ENCODE peak calls at places on chromosomes 5 and 9, in nine cellular contexts. One of them, this sample, is unnamed. For H3K4me1, the result is how much of the 10 kb centered on the place peaks cover.

GRCh38 chr5:113278976-113279375 is 155.8 kb downstream of the TSSK1B start:
- DNase-seq in OCI-LY7: no peak
- DNase-seq in uterus: no peak
- DNase-seq in tibial artery: no peak
- DNase-seq in Panc1: no peak
- DNase-seq in ovary: no peak
- DNase-seq in HCT116: no peak
- DNase-seq in lower lobe of right lung: no peak
- DNase-seq in stomach: no peak
- DNase-seq in this sample: no peak

GRCh38 chr9:121826711-121827110 is 175.3 kb downstream of the DAB2IP start:
- DNase-seq in OCI-LY7: no peak
- DNase-seq in uterus: no peak
- DNase-seq in tibial artery: no peak
- DNase-seq in Panc1: no peak
- DNase-seq in ovary: no peak
- DNase-seq in HCT116: no peak
- DNase-seq in lower lobe of right lung: no peak
- DNase-seq in stomach: no peak
- DNase-seq in this sample: no peak

GRCh38 chr5:15092801-15093200 is 221.2 kb upstream of the ANKH start:
- DNase-seq in OCI-LY7: no peak
- DNase-seq in uterus: no peak
- DNase-seq in tibial artery: no peak
- DNase-seq in Panc1: no peak
- DNase-seq in ovary: no peak
- DNase-seq in HCT116: no peak
- DNase-seq in lower lobe of right lung: no peak
- DNase-seq in stomach: no peak
- DNase-seq in this sample: no peak

GRCh38 chr9:130128782-130129424 is 43.3 kb upstream of the NCS1 start:
- DNase-seq in OCI-LY7: no peak
- DNase-seq in uterus: no peak
- DNase-seq in tibial artery: peak
- DNase-seq in Panc1: no peak
- DNase-seq in ovary: peak
- DNase-seq in HCT116: no peak
- DNase-seq in lower lobe of right lung: peak
- DNase-seq in stomach: no peak
- DNase-seq in this sample: peak

GRCh38 chr9:134880484-134881312 is at the start of gene FCN2:
- DNase-seq in OCI-LY7: no peak
- DNase-seq in uterus: no peak
- DNase-seq in tibial artery: no peak
- DNase-seq in Panc1: no peak
- DNase-seq in ovary: no peak
- DNase-seq in HCT116: no peak
- DNase-seq in lower lobe of right lung: no peak
- DNase-seq in stomach: no peak
- DNase-seq in this sample: peak

GRCh38 chr9:120151806-120152205 is 428.2 kb downstream of the CDK5RAP2 start:
- DNase-seq in OCI-LY7: no peak
- DNase-seq in uterus: no peak
- DNase-seq in tibial artery: no peak
- DNase-seq in Panc1: no peak
- DNase-seq in ovary: no peak
- DNase-seq in HCT116: no peak
- DNase-seq in lower lobe of right lung: no peak
- DNase-seq in stomach: no peak
- DNase-seq in this sample: no peak

GRCh38 chr5:155150012-155150411 is 136.5 kb downstream of the KIF4B start:
- DNase-seq in OCI-LY7: peak
- DNase-seq in uterus: no peak
- DNase-seq in tibial artery: no peak
- DNase-seq in Panc1: no peak
- DNase-seq in ovary: no peak
- DNase-seq in HCT116: no peak
- DNase-seq in lower lobe of right lung: no peak
- DNase-seq in stomach: no peak
- DNase-seq in this sample: no peak

GRCh38 chr5:108727154-108727638 is 20.5 kb upstream of the FER start:
- DNase-seq in OCI-LY7: no peak
- DNase-seq in uterus: peak
- DNase-seq in tibial artery: peak
- DNase-seq in Panc1: no peak
- DNase-seq in ovary: no peak
- DNase-seq in HCT116: no peak
- DNase-seq in lower lobe of right lung: peak
- DNase-seq in stomach: no peak
- DNase-seq in this sample: peak

GRCh38 chr5:40679998-40680681 is 425 bp downstream of the PTGER4 start:
- DNase-seq in OCI-LY7: no peak
- DNase-seq in uterus: peak
- DNase-seq in tibial artery: peak
- DNase-seq in Panc1: no peak
- DNase-seq in ovary: no peak
- DNase-seq in HCT116: no peak
- DNase-seq in lower lobe of right lung: peak
- DNase-seq in stomach: no peak
- DNase-seq in this sample: peak

GRCh38 chr5:9348296-9348996 is 197.4 kb downstream of the SEMA5A start:
- DNase-seq in OCI-LY7: no peak
- DNase-seq in uterus: no peak
- DNase-seq in tibial artery: no peak
- DNase-seq in Panc1: no peak
- DNase-seq in ovary: no peak
- DNase-seq in HCT116: no peak
- DNase-seq in lower lobe of right lung: no peak
- DNase-seq in stomach: no peak
- DNase-seq in this sample: peak

GRCh38 chr5:57853929-57854697 is 371.5 kb upstream of the ACTBL2 start:
- DNase-seq in OCI-LY7: no peak
- DNase-seq in uterus: no peak
- DNase-seq in tibial artery: no peak
- DNase-seq in Panc1: no peak
- DNase-seq in ovary: no peak
- DNase-seq in HCT116: no peak
- DNase-seq in lower lobe of right lung: no peak
- DNase-seq in stomach: no peak
- DNase-seq in this sample: no peak

GRCh38 chr5:120413706-120414105 is 50.4 kb upstream of the PRR16 start:
- DNase-seq in OCI-LY7: no peak
- DNase-seq in uterus: no peak
- DNase-seq in tibial artery: no peak
- DNase-seq in Panc1: no peak
- DNase-seq in ovary: no peak
- DNase-seq in HCT116: no peak
- DNase-seq in lower lobe of right lung: no peak
- DNase-seq in stomach: no peak
- DNase-seq in this sample: no peak

GRCh38 chr5:134139891-134140469 is 25.5 kb downstream of the TCF7 start:
- DNase-seq in OCI-LY7: no peak
- DNase-seq in uterus: no peak
- DNase-seq in tibial artery: peak
- DNase-seq in Panc1: no peak
- DNase-seq in ovary: no peak
- DNase-seq in HCT116: no peak
- DNase-seq in lower lobe of right lung: no peak
- DNase-seq in stomach: peak
- DNase-seq in this sample: no peak

GRCh38 chr5:54658014-54658413 is 140.5 kb downstream of the SNX18 start:
- DNase-seq in OCI-LY7: no peak
- DNase-seq in uterus: no peak
- DNase-seq in tibial artery: no peak
- DNase-seq in Panc1: no peak
- DNase-seq in ovary: no peak
- DNase-seq in HCT116: no peak
- DNase-seq in lower lobe of right lung: no peak
- DNase-seq in stomach: no peak
- DNase-seq in this sample: no peak

DNA sequence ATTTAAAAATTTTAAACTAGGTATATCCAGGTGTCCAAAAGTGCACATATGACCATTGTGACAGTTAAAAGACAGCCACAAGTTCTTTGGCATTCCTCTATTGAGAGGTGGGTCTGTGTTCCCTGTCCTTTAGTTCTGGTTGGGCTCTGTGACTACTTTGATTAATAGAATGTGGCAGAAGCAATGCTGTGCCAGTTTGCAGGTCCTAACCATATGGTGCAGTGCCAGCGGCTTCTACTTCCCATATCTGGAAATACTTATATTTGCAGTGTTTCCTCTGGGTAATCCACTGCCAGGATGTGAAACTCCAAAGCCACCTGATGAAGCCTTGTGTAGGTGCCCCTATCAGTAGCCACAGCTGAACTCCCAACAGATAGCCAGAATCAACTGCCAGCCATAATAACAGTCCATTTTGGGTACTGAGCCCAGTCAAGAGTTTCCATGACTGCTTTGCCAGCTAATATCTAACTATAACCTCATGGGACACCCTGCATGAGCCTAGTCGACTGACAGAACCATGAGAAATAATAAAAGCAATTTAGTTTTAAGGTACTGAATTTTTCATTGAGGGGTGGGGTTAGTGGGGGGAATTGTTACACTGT is 361.0 kb upstream of the SEMA6A start:
- DNase-seq in OCI-LY7: no peak
- DNase-seq in uterus: no peak
- DNase-seq in tibial artery: no peak
- DNase-seq in Panc1: no peak
- DNase-seq in ovary: no peak
- DNase-seq in HCT116: no peak
- DNase-seq in lower lobe of right lung: no peak
- DNase-seq in stomach: no peak
- DNase-seq in this sample: no peak
- H3K27ac ChIP-seq in OCI-LY7: no peak
- H3K27ac ChIP-seq in uterus: no peak
- H3K27ac ChIP-seq in tibial artery: no peak
- H3K27ac ChIP-seq in Panc1: no peak
- H3K27ac ChIP-seq in ovary: no peak
- H3K27ac ChIP-seq in HCT116: no peak
- H3K27ac ChIP-seq in lower lobe of right lung: no peak
- H3K27ac ChIP-seq in stomach: no peak
- H3K27ac ChIP-seq in this sample: no peak

DNA sequence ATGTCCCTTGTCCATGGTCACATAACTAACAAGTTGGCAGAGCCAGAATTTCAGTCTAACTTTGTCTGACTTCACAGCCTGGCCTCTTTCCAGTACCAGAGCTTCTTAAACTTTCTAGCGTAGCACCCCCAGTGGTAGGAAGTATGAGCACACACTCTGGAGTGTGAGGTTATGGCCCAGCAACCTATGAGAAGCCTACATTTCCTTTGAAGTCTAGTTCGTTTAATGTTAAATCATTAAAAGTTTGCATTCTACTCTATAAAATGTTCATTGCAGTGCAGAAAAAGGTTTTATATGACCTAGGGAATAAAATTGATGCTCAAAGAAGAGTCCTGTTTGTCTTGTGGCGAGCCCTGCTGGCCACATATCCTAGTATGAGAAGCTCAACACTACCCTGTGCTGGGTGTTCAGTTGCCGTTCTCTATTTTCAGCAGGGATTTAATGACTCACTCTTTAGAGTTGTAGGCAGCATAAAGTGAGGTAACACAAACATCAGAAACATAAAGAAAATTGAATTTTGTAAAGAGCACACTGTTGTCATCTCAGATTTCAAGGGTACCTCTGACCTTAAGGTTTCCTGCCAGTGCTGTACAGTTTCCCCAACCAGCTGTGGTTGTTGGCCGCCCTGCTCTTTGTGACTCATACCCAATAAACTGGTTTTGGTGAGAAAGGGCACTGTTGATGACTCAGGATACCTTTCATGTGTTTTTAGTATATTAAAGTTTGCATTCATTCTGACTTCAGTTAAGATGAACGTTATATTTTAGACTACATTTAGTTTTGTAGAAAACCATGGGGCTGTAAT is 14.3 kb downstream of the MCCC2 start:
- DNase-seq in OCI-LY7: peak
- DNase-seq in uterus: no peak
- DNase-seq in tibial artery: peak
- DNase-seq in Panc1: peak
- DNase-seq in ovary: no peak
- DNase-seq in HCT116: peak
- DNase-seq in lower lobe of right lung: no peak
- DNase-seq in stomach: peak
- DNase-seq in this sample: peak
- H3K4me3 ChIP-seq in OCI-LY7: no peak
- H3K4me3 ChIP-seq in uterus: no peak
- H3K4me3 ChIP-seq in tibial artery: no peak
- H3K4me3 ChIP-seq in Panc1: peak
- H3K4me3 ChIP-seq in ovary: no peak
- H3K4me3 ChIP-seq in HCT116: no peak
- H3K4me3 ChIP-seq in lower lobe of right lung: no peak
- H3K4me3 ChIP-seq in stomach: no peak
- H3K4me3 ChIP-seq in this sample: no peak

GRCh38 chr9:76655970-76656369 is 108.3 kb upstream of the PCA3 start:
- DNase-seq in OCI-LY7: no peak
- DNase-seq in uterus: no peak
- DNase-seq in tibial artery: no peak
- DNase-seq in Panc1: no peak
- DNase-seq in ovary: no peak
- DNase-seq in HCT116: no peak
- DNase-seq in lower lobe of right lung: no peak
- DNase-seq in stomach: no peak
- DNase-seq in this sample: no peak

GRCh38 chr9:76654575-76654974 is 109.7 kb upstream of the PCA3 start:
- DNase-seq in OCI-LY7: no peak
- DNase-seq in uterus: no peak
- DNase-seq in tibial artery: no peak
- DNase-seq in Panc1: no peak
- DNase-seq in ovary: no peak
- DNase-seq in HCT116: no peak
- DNase-seq in lower lobe of right lung: no peak
- DNase-seq in stomach: no peak
- DNase-seq in this sample: no peak

GRCh38 chr9:76654051-76654461 is 110.2 kb upstream of the PCA3 start:
- DNase-seq in OCI-LY7: no peak
- DNase-seq in uterus: no peak
- DNase-seq in tibial artery: no peak
- DNase-seq in Panc1: no peak
- DNase-seq in ovary: no peak
- DNase-seq in HCT116: no peak
- DNase-seq in lower lobe of right lung: no peak
- DNase-seq in stomach: no peak
- DNase-seq in this sample: no peak

GRCh38 chr9:76657265-76657664 is 107.0 kb upstream of the PCA3 start:
- DNase-seq in OCI-LY7: no peak
- DNase-seq in uterus: no peak
- DNase-seq in tibial artery: no peak
- DNase-seq in Panc1: no peak
- DNase-seq in ovary: no peak
- DNase-seq in HCT116: no peak
- DNase-seq in lower lobe of right lung: no peak
- DNase-seq in stomach: no peak
- DNase-seq in this sample: no peak

GRCh38 chr9:76655121-76655531 is 109.1 kb upstream of the PCA3 start:
- DNase-seq in OCI-LY7: no peak
- DNase-seq in uterus: no peak
- DNase-seq in tibial artery: no peak
- DNase-seq in Panc1: no peak
- DNase-seq in ovary: no peak
- DNase-seq in HCT116: no peak
- DNase-seq in lower lobe of right lung: no peak
- DNase-seq in stomach: no peak
- DNase-seq in this sample: no peak
- H3K4me1 ChIP-seq in OCI-LY7: half or more
- H3K4me1 ChIP-seq in uterus: under half
- H3K4me1 ChIP-seq in tibial artery: under half
- H3K4me1 ChIP-seq in Panc1: under half
- H3K4me1 ChIP-seq in ovary: under half
- H3K4me1 ChIP-seq in HCT116: under half
- H3K4me1 ChIP-seq in lower lobe of right lung: half or more
- H3K4me1 ChIP-seq in stomach: half or more
- H3K4me1 ChIP-seq in this sample: under half

GRCh38 chr5:126757713-126758357 is 19.1 kb upstream of the LMNB1 start:
- DNase-seq in OCI-LY7: no peak
- DNase-seq in uterus: no peak
- DNase-seq in tibial artery: no peak
- DNase-seq in Panc1: no peak
- DNase-seq in ovary: no peak
- DNase-seq in HCT116: no peak
- DNase-seq in lower lobe of right lung: no peak
- DNase-seq in stomach: no peak
- DNase-seq in this sample: no peak
- H3K27ac ChIP-seq in OCI-LY7: no peak
- H3K27ac ChIP-seq in uterus: no peak
- H3K27ac ChIP-seq in tibial artery: no peak
- H3K27ac ChIP-seq in Panc1: no peak
- H3K27ac ChIP-seq in ovary: no peak
- H3K27ac ChIP-seq in HCT116: no peak
- H3K27ac ChIP-seq in lower lobe of right lung: peak
- H3K27ac ChIP-seq in stomach: no peak
- H3K27ac ChIP-seq in this sample: no peak

This sample was measured in adrenal gland.